ENCODE peak calls at places on chromosomes 11 and 22, in six cellular contexts. F is globus pallidus; G is NCI-H774; U is stimulated activated CD4-positive, alpha-beta T cell treated with anti-CD3 and anti-CD28 coated beads, Interleukin-15, amount 100 ng/mL, for 1 hour; M is Caki2; W is amniotic stem cell. K is an unnamed sample.

GRCh38 chr22:46929046-46929688 is 166.7 kb downstream of the TBC1D22A start:
- DNase-seq in G (no peak), M (peak), U (no peak), F (peak), W (no peak), K (no peak)

GRCh38 chr22:23522642-23523251 is 57.3 kb downstream of the IGLL1 start:
- DNase-seq in G (no peak), M (no peak), W (no peak), U (no peak), F (no peak), K (peak)

GRCh38 chr11:96095884-96096301 is 172.0 kb upstream of the MTMR2 start:
- DNase-seq in U (no peak), M (no peak), W (no peak), F (no peak), G (no peak), K (no peak)

GRCh38 chr22:50621948-50622722 is 5.8 kb downstream of the ARSA start:
- DNase-seq in F (no peak), U (no peak), W (no peak), M (no peak), G (no peak), K (no peak)

GRCh38 chr11:6397156-6397555 is 6.9 kb downstream of the SMPD1 start:
- DNase-seq in U (no peak), W (no peak), G (no peak), F (no peak), M (no peak), K (no peak)

GRCh38 chr11:111185259-111185658 is 60.3 kb upstream of the POU2AF2 start:
- DNase-seq in M (no peak), W (no peak), F (no peak), G (no peak), U (no peak), K (no peak)

GRCh38 chr11:104672897-104673296 is 225.4 kb downstream of the CASP12 start:
- DNase-seq in F (no peak), G (no peak), M (no peak), W (no peak), U (no peak), K (no peak)

GRCh38 chr11:65625628-65626342 is 10.2 kb downstream of the PCNX3 start:
- DNase-seq in M (no peak), U (no peak), W (no peak), G (no peak), F (peak), K (peak)

GRCh38 chr11:125425601-125426000 is 70.5 kb downstream of the FEZ1 start:
- DNase-seq in M (no peak), G (no peak), U (no peak), F (no peak), W (no peak), K (no peak)

GRCh38 chr11:110029714-110030113 is 63.5 kb upstream of the ZC3H12C start:
- DNase-seq in F (no peak), W (no peak), G (no peak), M (no peak), U (no peak), K (no peak)

GRCh38 chr11:67240575-67241389 is 25.5 kb upstream of the GRK2 start:
- DNase-seq in G (peak), F (peak), W (peak), U (peak), M (peak), K (peak)

GRCh38 chr11:111307472-111308108 is 9.2 kb downstream of the POU2AF3 start:
- DNase-seq in G (no peak), M (no peak), W (no peak), U (no peak), F (no peak), K (peak)

GRCh38 chr22:29314074-29314473 is 1.4 kb downstream of the RASL10A start:
- DNase-seq in M (no peak), U (no peak), G (no peak), W (no peak), F (no peak), K (no peak)

GRCh38 chr11:2199466-2200341 is 28.1 kb upstream of the TH start:
- DNase-seq in G (no peak), U (no peak), F (no peak), M (no peak), W (no peak), K (no peak)

GRCh38 chr11:44860967-44861828 is 89.5 kb downstream of the TP53I11 start:
- DNase-seq in F (no peak), U (no peak), G (no peak), M (no peak), W (no peak), K (no peak)

GRCh38 chr11:44946268-44946667 is 4.4 kb downstream of the TP53I11 start:
- DNase-seq in F (no peak), U (no peak), G (no peak), W (no peak), M (no peak), K (no peak)

GRCh38 chr11:105838668-105839403 is 183.2 kb downstream of the MSANTD4 start:
- DNase-seq in W (no peak), F (no peak), G (no peak), U (no peak), M (peak), K (no peak)

GRCh38 chr11:86212212-86212611 is 32.3 kb upstream of the EED start:
- DNase-seq in F (no peak), U (no peak), M (no peak), W (no peak), G (no peak), K (no peak)

GRCh38 chr11:68998390-68998911 is 14.6 kb downstream of the MRGPRF start:
- DNase-seq in M (no peak), U (no peak), F (peak), W (no peak), G (peak), K (peak)

GRCh38 chr11:117538731-117539130 is 211.1 kb downstream of the CEP164 start:
- DNase-seq in M (no peak), F (peak), U (no peak), G (no peak), W (no peak), K (no peak)

GRCh38 chr22:37092997-37093396 is 16.5 kb downstream of the TMPRSS6 start:
- DNase-seq in G (no peak), F (no peak), W (no peak), U (no peak), M (no peak), K (no peak)